ENCODE peak calls at places on chromosome 17, in five cellular contexts. B is IMR-90, N is H1, J is neuronal stem cell, T is trophoblast cell. D is an unnamed sample.

GRCh38 chr17:7717756-7718350 is 309 bp downstream of the DNAH2 start:
- DNase-seq in B (no peak), N (no peak), J (no peak), T (no peak), D (peak)

GRCh38 chr17:28404461-28404811 is 1.6 kb downstream of the SLC46A1 start:
- DNase-seq in B (no peak), N (no peak), J (no peak), T (no peak), D (no peak)

GRCh38 chr17:15511142-15511541 is 43.7 kb upstream of the CDRT4 start:
- DNase-seq in B (no peak), T (no peak), J (no peak), N (no peak), D (no peak)

GRCh38 chr17:74842599-74843351 is 16.9 kb downstream of the GRIN2C start:
- DNase-seq in T (peak), B (peak), N (peak), J (peak), D (peak)

GRCh38 chr17:81825841-81826471 is 7.1 kb downstream of the MCRIP1 start:
- DNase-seq in T (no peak), J (no peak), N (no peak), B (no peak), D (no peak)

GRCh38 chr17:83068641-83069570 is 10.5 kb upstream of the METRNL start:
- DNase-seq in N (no peak), J (no peak), B (no peak), T (no peak), D (no peak)

GRCh38 chr17:47967607-47968252 is 3.2 kb upstream of the CDK5RAP3 start:
- DNase-seq in T (peak), N (no peak), B (peak), J (no peak), D (peak)

GRCh38 chr17:80861892-80862291 is 129.7 kb upstream of the CHMP6 start:
- DNase-seq in N (no peak), B (peak), T (peak), J (no peak), D (peak)

GRCh38 chr17:75319818-75320691 is 30.8 kb upstream of the SLC25A19 start:
- DNase-seq in N (no peak), T (peak), J (no peak), B (peak), D (peak)

GRCh38 chr17:67132366-67132765 is 88.0 kb downstream of the CACNG1 start:
- DNase-seq in B (no peak), J (no peak), T (no peak), N (no peak), D (no peak)

GRCh38 chr17:42060231-42060630 is 9.8 kb upstream of the C17orf113 start:
- DNase-seq in B (no peak), J (no peak), N (no peak), T (no peak), D (no peak)

GRCh38 chr17:44217738-44218343 is 1.6 kb downstream of the UBTF start:
- DNase-seq in N (no peak), J (no peak), B (no peak), T (no peak), D (peak)

GRCh38 chr17:38453951-38454421 is 25.7 kb downstream of the ARHGAP23 start:
- DNase-seq in B (peak), N (no peak), J (no peak), T (no peak), D (peak)

GRCh38 chr17:38457577-38458371 is 29.5 kb downstream of the ARHGAP23 start:
- DNase-seq in T (no peak), B (no peak), N (no peak), J (no peak), D (no peak)

GRCh38 chr17:38455288-38455915 is 27.1 kb downstream of the ARHGAP23 start:
- DNase-seq in J (no peak), B (no peak), T (peak), N (no peak), D (peak)

GRCh38 chr17:38454528-38454927 is 26.3 kb downstream of the ARHGAP23 start:
- DNase-seq in J (no peak), B (peak), T (peak), N (no peak), D (peak)

GRCh38 chr17:38456031-38456815 is 28.0 kb downstream of the ARHGAP23 start:
- DNase-seq in J (no peak), T (peak), N (no peak), B (no peak), D (peak)
- H3K4me3 ChIP-seq in J (no peak), T (no peak), N (no peak), B (no peak), D (no peak)

DNA sequence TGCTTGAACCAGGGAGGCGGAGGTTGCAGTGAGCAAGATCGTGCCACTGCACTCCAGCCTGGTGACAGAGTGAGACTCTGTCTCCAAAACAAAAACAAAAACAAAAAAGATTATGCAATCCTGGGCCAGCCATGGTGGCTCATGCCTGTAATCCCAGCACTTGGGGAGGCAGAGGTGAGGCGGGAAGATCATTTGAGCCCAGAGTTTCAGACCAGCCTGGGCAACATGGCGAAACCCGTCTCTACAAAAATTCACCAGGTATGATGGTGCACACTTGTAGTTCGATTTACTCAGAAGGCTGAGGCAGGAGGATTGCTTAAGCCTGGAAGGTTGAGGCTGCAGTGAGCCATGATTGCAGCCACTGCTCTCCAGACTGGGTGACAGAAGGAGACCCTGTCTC is 109.6 kb downstream of the PPM1E start:
- DNase-seq in N (no peak), B (no peak), J (no peak), T (peak), D (no peak)
- H3K14ac ChIP-seq in N (no peak), B (no peak), J (no peak), T (no peak), D (no peak)

DNA sequence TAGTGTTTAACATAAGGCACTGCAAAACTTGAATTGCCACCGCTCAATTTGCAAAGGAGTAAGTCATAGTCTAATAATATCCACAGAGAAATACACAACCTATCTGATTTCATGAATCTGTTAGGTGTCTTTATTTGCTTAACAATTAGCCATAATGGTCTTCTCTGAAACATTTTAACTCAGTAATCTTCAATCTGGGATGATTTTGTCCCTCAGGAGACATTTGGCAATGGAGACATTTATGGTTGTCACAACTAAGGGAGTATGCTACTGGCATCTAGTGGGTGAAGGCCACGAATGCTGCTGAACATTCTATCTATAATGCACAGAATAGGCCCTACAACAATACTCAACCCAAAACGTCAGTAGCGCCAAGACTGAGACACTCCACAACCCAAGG is 4.3 kb downstream of the UBE2G1 start:
- DNase-seq in N (no peak), J (no peak), B (no peak), T (no peak), D (no peak)
- H3K4me3 ChIP-seq in N (no peak), J (no peak), B (no peak), T (no peak), D (no peak)

GRCh38 chr17:45896803-45897693 is 2.7 kb downstream of the MAPT start:
- DNase-seq in N (peak), B (no peak), T (no peak), J (peak), D (peak)
- H3K14ac ChIP-seq in N (no peak), B (no peak), T (no peak), J (peak), D (no peak)

GRCh38 chr17:49952912-49953497 is 16.0 kb upstream of the DLX4 start:
- DNase-seq in B (no peak), J (no peak), T (no peak), N (no peak), D (no peak)
- H3K4me3 ChIP-seq in B (no peak), J (no peak), T (peak), N (no peak), D (no peak)

DNA sequence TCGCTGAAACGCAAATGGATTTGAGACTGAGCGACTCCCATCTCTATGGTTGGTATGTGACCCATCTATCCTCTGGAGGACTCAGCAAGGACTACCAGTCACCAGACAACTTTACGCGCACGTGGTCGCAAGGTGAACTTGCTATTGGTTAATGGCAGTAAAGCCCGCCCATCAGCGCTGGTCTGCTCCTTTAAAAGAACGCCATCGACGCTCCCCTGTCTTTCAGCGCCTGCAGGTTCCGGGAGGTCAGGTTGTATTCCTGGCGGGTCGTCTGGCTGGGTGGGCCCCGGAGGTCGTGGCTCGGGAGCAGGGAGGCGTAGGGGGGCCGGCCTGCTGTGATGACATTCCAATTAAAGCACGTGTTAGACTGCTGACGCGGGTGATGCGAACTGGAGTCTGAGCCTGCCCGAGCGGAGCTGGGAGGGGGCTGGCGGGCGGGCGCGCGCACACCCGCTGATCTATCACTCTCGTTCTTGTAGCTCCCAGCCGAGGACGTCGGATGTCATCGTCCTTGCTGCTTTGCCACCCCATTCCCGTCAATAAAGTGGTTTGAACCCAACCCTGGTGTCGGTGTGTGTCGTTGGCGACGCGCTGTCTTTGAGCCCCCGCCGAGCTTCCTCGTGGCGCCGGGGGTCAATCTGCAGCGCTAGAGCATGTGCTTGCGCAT is 15.9 kb upstream of the ERN1 start:
- DNase-seq in N (peak), T (peak), B (peak), J (peak), D (peak)
- H3K14ac ChIP-seq in N (no peak), T (peak), B (peak), J (no peak), D (peak)

GRCh38 chr17:79842656-79843474 is 3.6 kb upstream of the CBX4 start:
- DNase-seq in J (no peak), T (no peak), N (peak), B (no peak), D (peak)
- H3K4me3 ChIP-seq in J (peak), T (no peak), N (peak), B (no peak), D (peak)